ENCODE peak calls at places on chromosomes 4 and X, in ten cellular contexts. One of them, this sample, is unnamed.

GRCh38 chrX:123869488-123869887 is 9.6 kb downstream of the XIAP start:
- DNase-seq in stimulated activated naive B cell treated with anti-CD40 and anti-IgM and Interleukin-4, amounts not matched to agents 10 μg/mL and 1 μg/mL and 100 μg/mL, for 72 hours: peak; percentile 11
- DNase-seq in HCEC 1CT: peak; percentile 76
- DNase-seq in BE2C: no peak
- DNase-seq in EH: peak; percentile 31
- DNase-seq in cardiac muscle cell: no peak
- DNase-seq in glutamatergic neuron: no peak
- DNase-seq in heart right ventricle: no peak
- DNase-seq in coronary artery: no peak
- DNase-seq in aorta: no peak
- DNase-seq in this sample: no peak

GRCh38 chr4:146525754-146526153 is 4.0 kb upstream of the SLC10A7 start:
- DNase-seq in stimulated activated naive B cell treated with anti-CD40 and anti-IgM and Interleukin-4, amounts not matched to agents 10 μg/mL and 1 μg/mL and 100 μg/mL, for 72 hours: no peak
- DNase-seq in HCEC 1CT: no peak
- DNase-seq in BE2C: no peak
- DNase-seq in EH: no peak
- DNase-seq in cardiac muscle cell: no peak
- DNase-seq in glutamatergic neuron: no peak
- DNase-seq in heart right ventricle: no peak
- DNase-seq in coronary artery: no peak
- DNase-seq in aorta: no peak
- DNase-seq in this sample: no peak

GRCh38 chr4:56102581-56102980 is 153.8 kb downstream of the CEP135 start:
- DNase-seq in stimulated activated naive B cell treated with anti-CD40 and anti-IgM and Interleukin-4, amounts not matched to agents 10 μg/mL and 1 μg/mL and 100 μg/mL, for 72 hours: no peak
- DNase-seq in HCEC 1CT: no peak
- DNase-seq in BE2C: peak; percentile 15
- DNase-seq in EH: no peak
- DNase-seq in cardiac muscle cell: no peak
- DNase-seq in glutamatergic neuron: peak; percentile 38
- DNase-seq in heart right ventricle: no peak
- DNase-seq in coronary artery: no peak
- DNase-seq in aorta: no peak
- DNase-seq in this sample: peak; percentile 20

GRCh38 chr4:52659722-52660261 is 691 bp upstream of the USP46 start:
- DNase-seq in stimulated activated naive B cell treated with anti-CD40 and anti-IgM and Interleukin-4, amounts not matched to agents 10 μg/mL and 1 μg/mL and 100 μg/mL, for 72 hours: no peak
- DNase-seq in HCEC 1CT: peak; percentile 6
- DNase-seq in BE2C: peak; percentile 30
- DNase-seq in EH: peak; percentile 41
- DNase-seq in cardiac muscle cell: peak; percentile 38
- DNase-seq in glutamatergic neuron: peak; percentile 43
- DNase-seq in heart right ventricle: peak; percentile 74
- DNase-seq in coronary artery: no peak
- DNase-seq in aorta: peak; percentile 78
- DNase-seq in this sample: peak; percentile 45

GRCh38 chr4:137468836-137469235 is 63.5 kb downstream of the PCDH18 start:
- DNase-seq in stimulated activated naive B cell treated with anti-CD40 and anti-IgM and Interleukin-4, amounts not matched to agents 10 μg/mL and 1 μg/mL and 100 μg/mL, for 72 hours: no peak
- DNase-seq in HCEC 1CT: no peak
- DNase-seq in BE2C: no peak
- DNase-seq in EH: no peak
- DNase-seq in cardiac muscle cell: no peak
- DNase-seq in glutamatergic neuron: no peak
- DNase-seq in heart right ventricle: no peak
- DNase-seq in coronary artery: no peak
- DNase-seq in aorta: no peak
- DNase-seq in this sample: no peak

GRCh38 chr4:187019896-187020295 is 296.2 kb upstream of the FAT1 start:
- DNase-seq in stimulated activated naive B cell treated with anti-CD40 and anti-IgM and Interleukin-4, amounts not matched to agents 10 μg/mL and 1 μg/mL and 100 μg/mL, for 72 hours: no peak
- DNase-seq in HCEC 1CT: no peak
- DNase-seq in BE2C: no peak
- DNase-seq in EH: no peak
- DNase-seq in cardiac muscle cell: no peak
- DNase-seq in glutamatergic neuron: no peak
- DNase-seq in heart right ventricle: no peak
- DNase-seq in coronary artery: no peak
- DNase-seq in aorta: no peak
- DNase-seq in this sample: no peak

GRCh38 chr4:1014395-1015167 is 3.2 kb downstream of the FGFRL1 start:
- DNase-seq in stimulated activated naive B cell treated with anti-CD40 and anti-IgM and Interleukin-4, amounts not matched to agents 10 μg/mL and 1 μg/mL and 100 μg/mL, for 72 hours: no peak
- DNase-seq in HCEC 1CT: no peak
- DNase-seq in BE2C: no peak
- DNase-seq in EH: no peak
- DNase-seq in cardiac muscle cell: no peak
- DNase-seq in glutamatergic neuron: no peak
- DNase-seq in heart right ventricle: no peak
- DNase-seq in coronary artery: no peak
- DNase-seq in aorta: no peak
- DNase-seq in this sample: peak; percentile 93

GRCh38 chr4:145938618-145939177 is at the start of gene ZNF827:
- DNase-seq in stimulated activated naive B cell treated with anti-CD40 and anti-IgM and Interleukin-4, amounts not matched to agents 10 μg/mL and 1 μg/mL and 100 μg/mL, for 72 hours: peak; percentile 57
- DNase-seq in HCEC 1CT: peak; percentile 64
- DNase-seq in BE2C: peak; percentile 58
- DNase-seq in EH: peak; percentile 74
- DNase-seq in cardiac muscle cell: peak; percentile 85
- DNase-seq in glutamatergic neuron: peak; percentile 74
- DNase-seq in heart right ventricle: peak; percentile 71
- DNase-seq in coronary artery: peak; percentile 76
- DNase-seq in aorta: peak; percentile 76
- DNase-seq in this sample: peak; percentile 75

GRCh38 chrX:21800344-21800770 is 39.1 kb upstream of the MBTPS2 start:
- DNase-seq in stimulated activated naive B cell treated with anti-CD40 and anti-IgM and Interleukin-4, amounts not matched to agents 10 μg/mL and 1 μg/mL and 100 μg/mL, for 72 hours: no peak
- DNase-seq in HCEC 1CT: peak; percentile 17
- DNase-seq in BE2C: no peak
- DNase-seq in EH: peak; percentile 22
- DNase-seq in cardiac muscle cell: no peak
- DNase-seq in glutamatergic neuron: no peak
- DNase-seq in heart right ventricle: no peak
- DNase-seq in coronary artery: no peak
- DNase-seq in aorta: no peak
- DNase-seq in this sample: no peak

GRCh38 chr4:176376032-176376614 is 56.4 kb downstream of the SPCS3 start:
- DNase-seq in stimulated activated naive B cell treated with anti-CD40 and anti-IgM and Interleukin-4, amounts not matched to agents 10 μg/mL and 1 μg/mL and 100 μg/mL, for 72 hours: no peak
- DNase-seq in HCEC 1CT: peak; percentile 29
- DNase-seq in BE2C: no peak
- DNase-seq in EH: peak; percentile 43
- DNase-seq in cardiac muscle cell: peak; percentile 49
- DNase-seq in glutamatergic neuron: no peak
- DNase-seq in heart right ventricle: no peak
- DNase-seq in coronary artery: no peak
- DNase-seq in aorta: no peak
- DNase-seq in this sample: peak; percentile 71